ENCODE peak calls at places on chromosomes 1 and 21, in seven cellular contexts. Y is IMR-90, Q is GM23338, N is PC-3, F is neural progenitor cell, L is endothelial cell of umbilical vein, I is HCT116. M is an unnamed sample.

GRCh38 chr1:181021811-181022434 is 747 bp downstream of the STX6 start:
- DNase-seq in Y (peak; percentile 73), Q (peak; percentile 79), N (peak; percentile 83), F (peak; percentile 85), L (peak; percentile 96), I (no peak), M (peak; percentile 89)

GRCh38 chr1:194289569-194290266 is 1103.3 kb upstream of the B3GALT2 start:
- DNase-seq in Y (no peak), Q (peak; percentile 6), N (no peak), F (no peak), L (no peak), I (no peak), M (no peak)

GRCh38 chr1:203491664-203492485 is 2.1 kb upstream of the OPTC start:
- DNase-seq in Y (no peak), Q (no peak), N (no peak), F (peak; percentile 68), L (no peak), I (no peak), M (no peak)

GRCh38 chr1:163378554-163378953 is 56.8 kb downstream of the NUF2 start:
- DNase-seq in Y (no peak), Q (no peak), N (no peak), F (no peak), L (no peak), I (no peak), M (no peak)

GRCh38 chr1:25198731-25199231 is 33.5 kb downstream of the SYF2 start:
- DNase-seq in Y (no peak), Q (peak; percentile 44), N (peak; percentile 3), F (peak; percentile 41), L (no peak), I (no peak), M (peak; percentile 85)

GRCh38 chr1:94270801-94271203 is 33.4 kb upstream of the ARHGAP29 start:
- DNase-seq in Y (peak; percentile 86), Q (no peak), N (peak; percentile 96), F (no peak), L (peak; percentile 42), I (no peak), M (peak; percentile 75)

GRCh38 chr1:55611123-55611522 is 396.0 kb upstream of the USP24 start:
- DNase-seq in Y (no peak), Q (no peak), N (no peak), F (no peak), L (no peak), I (no peak), M (peak; percentile 47)

GRCh38 chr1:56095924-56096655 is 483.3 kb downstream of the PLPP3 start:
- DNase-seq in Y (peak; percentile 93), Q (no peak), N (no peak), F (no peak), L (no peak), I (no peak), M (peak; percentile 97)

GRCh38 chr1:93033029-93033428 is 46.1 kb upstream of the MTF2 start:
- DNase-seq in Y (no peak), Q (no peak), N (no peak), F (no peak), L (no peak), I (no peak), M (no peak)

GRCh38 chr1:203629509-203630082 is 3.0 kb downstream of the ATP2B4 start:
- DNase-seq in Y (peak; percentile 52), Q (peak; percentile 74), N (no peak), F (peak; percentile 80), L (peak; percentile 64), I (no peak), M (peak; percentile 81)

GRCh38 chr1:233816348-233816747 is 88.1 kb upstream of the SLC35F3 start:
- DNase-seq in Y (no peak), Q (no peak), N (no peak), F (no peak), L (no peak), I (no peak), M (no peak)

GRCh38 chr1:15296602-15297321 is 49.7 kb downstream of the FHAD1 start:
- DNase-seq in Y (peak; percentile 17), Q (no peak), N (peak; percentile 26), F (no peak), L (no peak), I (no peak), M (peak; percentile 19)

GRCh38 chr21:36917487-36918158 is 48.8 kb downstream of the HLCS start:
- DNase-seq in Y (peak; percentile 75), Q (peak; percentile 77), N (peak; percentile 87), F (peak; percentile 71), L (peak; percentile 54), I (no peak), M (peak; percentile 58)

GRCh38 chr1:65525297-65526048 is 105.0 kb downstream of the LEPR start:
- DNase-seq in Y (no peak), Q (peak; percentile 45), N (no peak), F (peak; percentile 61), L (no peak), I (no peak), M (peak; percentile 40)

GRCh38 chr1:65528104-65528503 is 107.6 kb downstream of the LEPR start:
- DNase-seq in Y (no peak), Q (no peak), N (no peak), F (no peak), L (peak; percentile 51), I (no peak), M (peak; percentile 44)

GRCh38 chr1:65526049-65526556 is 105.6 kb downstream of the LEPR start:
- DNase-seq in Y (no peak), Q (peak; percentile 26), N (no peak), F (no peak), L (peak; percentile 34), I (no peak), M (no peak)

GRCh38 chr1:65527672-65528071 is 107.2 kb downstream of the LEPR start:
- DNase-seq in Y (no peak), Q (no peak), N (no peak), F (peak; percentile 19), L (no peak), I (no peak), M (peak; percentile 79)

GRCh38 chr1:65527211-65527610 is 106.7 kb downstream of the LEPR start:
- DNase-seq in Y (peak; percentile 41), Q (no peak), N (peak; percentile 23), F (no peak), L (peak; percentile 90), I (no peak), M (peak; percentile 88)
- H3K4me3 ChIP-seq in Y (no peak overlapping the region), Q (no peak overlapping the region), N (no peak overlapping the region), F (no peak overlapping the region), L (no peak overlapping the region), I (no peak overlapping the region), M (peak overlapping the region; percentile 63)

GRCh38 chr1:2313651-2314296 is 77.6 kb downstream of the MORN1 start:
- DNase-seq in Y (no peak), Q (no peak), N (no peak), F (no peak), L (no peak), I (no peak), M (no peak)

GRCh38 chr1:2311184-2312032 is 79.9 kb downstream of the MORN1 start:
- DNase-seq in Y (peak; percentile 58), Q (peak; percentile 89), N (peak; percentile 64), F (peak; percentile 86), L (peak; percentile 43), I (peak; percentile 31), M (peak; percentile 79)

GRCh38 chr1:2312196-2312588 is 79.2 kb downstream of the MORN1 start:
- DNase-seq in Y (no peak), Q (no peak), N (no peak), F (no peak), L (no peak), I (no peak), M (no peak)

GRCh38 chr1:2314297-2314802 is 77.0 kb downstream of the MORN1 start:
- DNase-seq in Y (peak; percentile 36), Q (peak; percentile 94), N (peak; percentile 59), F (peak; percentile 93), L (no peak), I (no peak), M (peak; percentile 72)

DNA sequence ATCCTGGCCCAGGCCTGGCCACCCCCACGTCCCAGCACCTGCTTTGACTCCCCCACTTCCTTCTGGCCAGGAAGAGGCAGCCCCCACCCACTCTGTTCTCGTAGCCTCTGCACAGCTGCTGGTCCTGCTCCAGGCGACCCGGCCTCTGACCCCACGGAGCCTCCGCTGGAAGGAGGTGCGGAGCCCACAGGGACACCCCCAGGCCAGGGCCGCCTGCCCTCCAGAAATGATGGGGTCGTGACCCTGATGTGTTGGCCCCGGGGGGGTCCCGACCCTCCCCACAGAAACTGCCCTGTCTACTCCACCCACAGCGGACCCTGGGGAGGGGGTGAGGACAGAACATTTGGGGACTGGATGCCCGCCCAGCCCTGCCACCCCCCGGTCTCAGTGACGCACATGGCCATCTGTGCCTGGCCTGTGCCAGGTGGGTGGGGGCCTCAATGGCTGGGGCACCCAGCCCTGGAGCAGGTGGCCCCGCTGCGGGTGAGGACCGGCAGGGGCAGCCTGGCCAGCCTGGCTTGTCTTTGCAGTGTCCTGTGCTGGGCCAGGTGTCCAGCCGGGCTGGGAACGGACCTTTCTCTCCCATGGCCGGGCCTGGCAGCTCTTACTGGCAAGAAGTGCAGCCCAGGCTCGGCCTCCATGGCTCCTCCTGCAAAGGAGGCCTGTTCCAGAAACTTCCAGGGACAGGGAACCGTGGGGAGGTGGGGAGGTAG is 78.6 kb downstream of the MORN1 start:
- DNase-seq in Y (no peak), Q (no peak), N (no peak), F (no peak), L (no peak), I (no peak), M (peak; percentile 51)
- H3K27ac ChIP-seq in Y (no peak overlapping the region), Q (no peak overlapping the region), N (no peak overlapping the region), F (peak overlapping the region; percentile 10), L (no peak overlapping the region), I (no peak overlapping the region), M (no peak overlapping the region)

DNA sequence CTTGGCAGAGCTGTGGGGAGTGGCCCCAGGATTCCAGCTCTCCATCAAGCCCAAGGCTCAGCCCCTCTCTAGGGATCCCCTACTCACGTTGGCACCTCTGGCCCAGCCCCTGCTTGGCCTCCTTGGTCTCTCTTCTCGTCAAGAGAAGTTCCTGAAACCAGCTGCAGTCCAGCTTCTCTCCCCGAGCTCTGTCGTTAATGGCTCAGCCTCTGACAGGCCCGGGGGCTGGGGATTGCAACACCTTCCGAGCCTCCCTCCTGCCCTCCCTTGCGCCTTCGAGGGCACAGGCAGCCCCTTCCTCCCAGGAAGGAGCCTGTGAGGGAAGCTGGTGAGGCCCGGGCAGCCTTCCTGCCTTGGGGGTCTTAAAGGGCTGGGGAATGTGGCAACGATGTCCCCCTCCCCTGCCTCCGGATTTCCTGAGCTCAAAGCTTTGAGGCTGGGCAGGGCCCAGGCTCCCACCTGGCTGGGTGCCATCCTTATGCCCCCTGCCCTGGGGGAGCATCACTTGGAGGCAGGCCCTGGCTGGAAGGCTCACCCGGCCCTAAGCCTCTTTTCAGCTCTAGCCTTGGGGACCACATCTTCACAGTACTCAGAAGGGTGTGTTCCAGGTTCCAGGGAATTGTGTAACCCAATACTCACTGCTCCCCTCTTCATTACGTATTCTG is at the start of gene CSF3R:
- DNase-seq in Y (no peak), Q (no peak), N (no peak), F (no peak), L (no peak), I (no peak), M (no peak)
- H2AFZ ChIP-seq in Y (peak within 1 kb of the TSS; percentile 67), Q (peak within 1 kb of the TSS; percentile 76), N (no peak within 1 kb of the TSS), F (peak within 1 kb of the TSS; percentile 63), L (no peak within 1 kb of the TSS), I (no peak within 1 kb of the TSS), M (no peak within 1 kb of the TSS)

DNA sequence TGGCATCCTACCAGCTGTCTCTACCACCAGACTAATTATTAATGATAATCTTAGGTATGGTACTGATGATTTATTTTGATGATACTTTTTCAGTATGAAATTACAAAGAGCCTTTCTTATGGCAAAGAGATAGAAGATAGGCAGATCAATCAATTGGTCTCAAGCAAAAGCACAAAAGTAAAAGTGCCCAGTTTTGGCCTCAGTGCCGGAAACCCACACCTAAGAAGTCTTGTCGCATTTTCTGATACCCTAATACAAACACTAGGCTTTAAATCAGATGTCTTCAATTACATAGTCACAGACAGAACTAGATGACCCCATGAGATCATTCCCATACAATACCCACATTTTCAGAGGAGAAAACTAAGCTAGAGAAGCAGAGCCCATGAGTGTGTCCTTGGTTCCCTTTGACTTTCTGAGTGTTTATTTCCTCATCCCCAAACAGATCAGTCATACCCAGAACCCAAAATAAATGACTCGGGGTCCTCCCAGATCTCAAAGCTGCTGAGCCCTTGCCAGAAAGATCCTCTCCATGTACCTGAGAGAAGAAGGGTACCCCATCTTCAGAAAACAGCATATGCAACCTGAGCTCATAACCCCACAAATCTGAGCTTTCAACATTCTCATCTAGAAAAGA is 7.7 kb downstream of the ITPKB start:
- DNase-seq in Y (no peak), Q (no peak), N (no peak), F (no peak), L (no peak), I (no peak), M (no peak)
- H3K4me3 ChIP-seq in Y (no peak overlapping the region), Q (no peak overlapping the region), N (no peak overlapping the region), F (no peak overlapping the region), L (no peak overlapping the region), I (no peak overlapping the region), M (no peak overlapping the region)

M was measured in GM23248.